ENCODE peak calls at places on chromosomes 13 and 19, in five cellular contexts. M is HS-27A, X is aorta, W is adipocyte, R is midbrain. I is an unnamed sample.

GRCh38 chr13:35598790-35599369 is 122.4 kb upstream of the MAB21L1 start:
- DNase-seq in M (no peak), W (no peak), R (no peak), X (no peak), I (no peak)

GRCh38 chr13:66887088-66887487 is 343.0 kb downstream of the PCDH9 start:
- DNase-seq in W (no peak), R (peak), X (no peak), M (no peak), I (no peak)

GRCh38 chr13:111528513-111528912 is 208.1 kb downstream of the TEX29 start:
- DNase-seq in W (no peak), M (no peak), R (no peak), X (no peak), I (no peak)

GRCh38 chr19:7444042-7444441 is 44.8 kb downstream of the PEX11G start:
- DNase-seq in W (no peak), R (no peak), M (no peak), X (no peak), I (no peak)

GRCh38 chr13:50080856-50081105 is 65.5 kb downstream of the KCNRG start:
- DNase-seq in M (no peak), W (peak), R (no peak), X (no peak), I (no peak)

GRCh38 chr19:51091895-51092873 is 9.5 kb upstream of the KLK14 start:
- DNase-seq in M (no peak), X (peak), R (no peak), W (no peak), I (no peak)

GRCh38 chr13:52850396-52851152 is 2.1 kb upstream of the PCDH8 start:
- DNase-seq in R (peak), M (no peak), X (peak), W (peak), I (peak)

GRCh38 chr13:27309967-27310598 is 39.5 kb downstream of the RASL11A start:
- DNase-seq in X (no peak), R (no peak), W (no peak), M (peak), I (no peak)

GRCh38 chr19:6252066-6252465 is 27.7 kb downstream of the MLLT1 start:
- DNase-seq in M (no peak), R (no peak), X (peak), W (no peak), I (no peak)

GRCh38 chr19:41860419-41861097 is 503 bp downstream of the RPS19 start:
- DNase-seq in M (no peak), X (no peak), R (no peak), W (peak), I (no peak)

GRCh38 chr19:47353307-47353712 is 4.2 kb downstream of the DHX34 start:
- DNase-seq in R (no peak), M (no peak), X (no peak), W (no peak), I (no peak)

GRCh38 chr19:39704181-39705044 is at the start of gene LGALS14:
- DNase-seq in X (no peak), R (no peak), W (no peak), M (no peak), I (no peak)

GRCh38 chr13:105918842-105919741 is 616.4 kb downstream of the EFNB2 start:
- DNase-seq in R (no peak), M (no peak), X (no peak), W (peak), I (peak)

GRCh38 chr13:41458187-41458938 is 1.0 kb downstream of the RGCC start:
- DNase-seq in M (no peak), X (peak), W (peak), R (peak), I (peak)

GRCh38 chr13:111630411-111630810 is 310.0 kb downstream of the TEX29 start:
- DNase-seq in M (no peak), W (no peak), R (no peak), X (no peak), I (no peak)

GRCh38 chr19:10796653-10797052 is 39.4 kb downstream of the TMED1 start:
- DNase-seq in W (no peak), X (no peak), R (peak), M (no peak), I (no peak)

GRCh38 chr19:50992666-50993035 is 8.8 kb downstream of the KLK8 start:
- DNase-seq in X (no peak), R (no peak), M (no peak), W (no peak), I (no peak)

GRCh38 chr19:51016798-51017683 is 2.5 kb downstream of the KLK10 start:
- DNase-seq in W (peak), R (peak), M (no peak), X (no peak), I (peak)

GRCh38 chr13:79741006-79741405 is 260.1 kb downstream of the NDFIP2 start:
- DNase-seq in W (peak), R (no peak), M (no peak), X (no peak), I (peak)

GRCh38 chr13:106295971-106296370 is 239.5 kb downstream of the EFNB2 start:
- DNase-seq in W (no peak), R (no peak), X (no peak), M (no peak), I (no peak)

GRCh38 chr13:111066544-111066943 is 48.6 kb upstream of the ARHGEF7 start:
- DNase-seq in M (no peak), X (no peak), W (no peak), R (no peak), I (no peak)

GRCh38 chr19:51317381-51317780 is 5.9 kb downstream of the IGLON5 start:
- DNase-seq in M (no peak), W (no peak), X (no peak), R (no peak), I (no peak)

GRCh38 chr19:45103200-45103624 is 10.2 kb downstream of the PPP1R37 start:
- DNase-seq in R (no peak), W (no peak), X (no peak), M (no peak), I (no peak)

GRCh38 chr13:36480726-36481485 is 48.6 kb downstream of the CCNA1 start:
- DNase-seq in M (no peak), W (no peak), X (no peak), R (no peak), I (no peak)

GRCh38 chr19:49929611-49930482 is 543 bp upstream of the NUP62 start:
- DNase-seq in W (peak), M (peak), R (peak), X (peak), I (peak)

GRCh38 chr13:110015253-110015652 is 228.9 kb upstream of the IRS2 start:
- DNase-seq in M (no peak), R (no peak), X (no peak), W (no peak), I (no peak)

GRCh38 chr19:30393046-30393445 is 20.9 kb downstream of the ZNF536 start:
- DNase-seq in X (no peak), M (no peak), W (no peak), R (no peak), I (no peak)

I was measured in HEK293T.